ENCODE peak calls at places on chromosomes 16 and 17, in eight cellular contexts. One of them, this sample, is unnamed.

GRCh38 chr16:27642753-27643152 is 92.8 kb downstream of the KATNIP start:
- DNase-seq in posterior cingulate gyrus: no peak
- DNase-seq in endothelial cell: no peak
- DNase-seq in neural progenitor cell: peak
- DNase-seq in mucosa of gallbladder: no peak
- DNase-seq in breast epithelium: no peak
- DNase-seq in activated CD4-positive, CD25-positive, alpha-beta regulatory T cell: no peak
- DNase-seq in stimulated activated CD4-positive, alpha-beta T cell treated with anti-CD3 and anti-CD28 coated beads, Interleukin-2, amount 100 ng/mL, for 48 hours: peak
- DNase-seq in this sample: no peak

GRCh38 chr17:60630352-60630751 is 30.4 kb downstream of the PPM1D start:
- DNase-seq in posterior cingulate gyrus: peak
- DNase-seq in endothelial cell: no peak
- DNase-seq in neural progenitor cell: no peak
- DNase-seq in mucosa of gallbladder: no peak
- DNase-seq in breast epithelium: no peak
- DNase-seq in activated CD4-positive, CD25-positive, alpha-beta regulatory T cell: no peak
- DNase-seq in stimulated activated CD4-positive, alpha-beta T cell treated with anti-CD3 and anti-CD28 coated beads, Interleukin-2, amount 100 ng/mL, for 48 hours: no peak
- DNase-seq in this sample: no peak

GRCh38 chr16:83851473-83851872 is 43.7 kb downstream of the HSBP1 start:
- DNase-seq in posterior cingulate gyrus: no peak
- DNase-seq in endothelial cell: no peak
- DNase-seq in neural progenitor cell: no peak
- DNase-seq in mucosa of gallbladder: peak
- DNase-seq in breast epithelium: no peak
- DNase-seq in activated CD4-positive, CD25-positive, alpha-beta regulatory T cell: no peak
- DNase-seq in stimulated activated CD4-positive, alpha-beta T cell treated with anti-CD3 and anti-CD28 coated beads, Interleukin-2, amount 100 ng/mL, for 48 hours: no peak
- DNase-seq in this sample: no peak

GRCh38 chr17:28326114-28326513 is 7.1 kb downstream of the TMEM97 start:
- DNase-seq in posterior cingulate gyrus: no peak
- DNase-seq in endothelial cell: no peak
- DNase-seq in neural progenitor cell: no peak
- DNase-seq in mucosa of gallbladder: peak
- DNase-seq in breast epithelium: no peak
- DNase-seq in activated CD4-positive, CD25-positive, alpha-beta regulatory T cell: no peak
- DNase-seq in stimulated activated CD4-positive, alpha-beta T cell treated with anti-CD3 and anti-CD28 coated beads, Interleukin-2, amount 100 ng/mL, for 48 hours: no peak
- DNase-seq in this sample: no peak

GRCh38 chr17:78817123-78817522 is 23.5 kb downstream of the USP36 start:
- DNase-seq in posterior cingulate gyrus: no peak
- DNase-seq in endothelial cell: no peak
- DNase-seq in neural progenitor cell: no peak
- DNase-seq in mucosa of gallbladder: peak
- DNase-seq in breast epithelium: no peak
- DNase-seq in activated CD4-positive, CD25-positive, alpha-beta regulatory T cell: no peak
- DNase-seq in stimulated activated CD4-positive, alpha-beta T cell treated with anti-CD3 and anti-CD28 coated beads, Interleukin-2, amount 100 ng/mL, for 48 hours: peak
- DNase-seq in this sample: no peak

GRCh38 chr16:27826081-27826892 is 237.2 kb downstream of the GSG1L start:
- DNase-seq in posterior cingulate gyrus: no peak
- DNase-seq in endothelial cell: no peak
- DNase-seq in neural progenitor cell: no peak
- DNase-seq in mucosa of gallbladder: no peak
- DNase-seq in breast epithelium: peak
- DNase-seq in activated CD4-positive, CD25-positive, alpha-beta regulatory T cell: no peak
- DNase-seq in stimulated activated CD4-positive, alpha-beta T cell treated with anti-CD3 and anti-CD28 coated beads, Interleukin-2, amount 100 ng/mL, for 48 hours: no peak
- DNase-seq in this sample: no peak

GRCh38 chr17:49217651-49218413 is 7.3 kb downstream of the ABI3 start:
- DNase-seq in posterior cingulate gyrus: no peak
- DNase-seq in endothelial cell: no peak
- DNase-seq in neural progenitor cell: no peak
- DNase-seq in mucosa of gallbladder: peak
- DNase-seq in breast epithelium: no peak
- DNase-seq in activated CD4-positive, CD25-positive, alpha-beta regulatory T cell: no peak
- DNase-seq in stimulated activated CD4-positive, alpha-beta T cell treated with anti-CD3 and anti-CD28 coated beads, Interleukin-2, amount 100 ng/mL, for 48 hours: no peak
- DNase-seq in this sample: no peak

GRCh38 chr16:1470543-1471251 is 4.1 kb downstream of the CLCN7 start:
- DNase-seq in posterior cingulate gyrus: no peak
- DNase-seq in endothelial cell: no peak
- DNase-seq in neural progenitor cell: no peak
- DNase-seq in mucosa of gallbladder: no peak
- DNase-seq in breast epithelium: no peak
- DNase-seq in activated CD4-positive, CD25-positive, alpha-beta regulatory T cell: no peak
- DNase-seq in stimulated activated CD4-positive, alpha-beta T cell treated with anti-CD3 and anti-CD28 coated beads, Interleukin-2, amount 100 ng/mL, for 48 hours: no peak
- DNase-seq in this sample: no peak

GRCh38 chr17:67200727-67201301 is 44.2 kb downstream of the HELZ start:
- DNase-seq in posterior cingulate gyrus: no peak
- DNase-seq in endothelial cell: no peak
- DNase-seq in neural progenitor cell: peak
- DNase-seq in mucosa of gallbladder: no peak
- DNase-seq in breast epithelium: no peak
- DNase-seq in activated CD4-positive, CD25-positive, alpha-beta regulatory T cell: no peak
- DNase-seq in stimulated activated CD4-positive, alpha-beta T cell treated with anti-CD3 and anti-CD28 coated beads, Interleukin-2, amount 100 ng/mL, for 48 hours: no peak
- DNase-seq in this sample: no peak

GRCh38 chr17:33291248-33292183 is 1.6 kb downstream of the ASIC2 start:
- DNase-seq in posterior cingulate gyrus: peak
- DNase-seq in endothelial cell: peak
- DNase-seq in neural progenitor cell: peak
- DNase-seq in mucosa of gallbladder: peak
- DNase-seq in breast epithelium: no peak
- DNase-seq in activated CD4-positive, CD25-positive, alpha-beta regulatory T cell: no peak
- DNase-seq in stimulated activated CD4-positive, alpha-beta T cell treated with anti-CD3 and anti-CD28 coated beads, Interleukin-2, amount 100 ng/mL, for 48 hours: no peak
- DNase-seq in this sample: peak

GRCh38 chr16:28984091-28984490 is 761 bp upstream of the LAT start:
- DNase-seq in posterior cingulate gyrus: no peak
- DNase-seq in endothelial cell: no peak
- DNase-seq in neural progenitor cell: no peak
- DNase-seq in mucosa of gallbladder: no peak
- DNase-seq in breast epithelium: no peak
- DNase-seq in activated CD4-positive, CD25-positive, alpha-beta regulatory T cell: no peak
- DNase-seq in stimulated activated CD4-positive, alpha-beta T cell treated with anti-CD3 and anti-CD28 coated beads, Interleukin-2, amount 100 ng/mL, for 48 hours: no peak
- DNase-seq in this sample: no peak

GRCh38 chr17:61201211-61201610 is 198.4 kb upstream of the TBX2 start:
- DNase-seq in posterior cingulate gyrus: no peak
- DNase-seq in endothelial cell: no peak
- DNase-seq in neural progenitor cell: no peak
- DNase-seq in mucosa of gallbladder: no peak
- DNase-seq in breast epithelium: no peak
- DNase-seq in activated CD4-positive, CD25-positive, alpha-beta regulatory T cell: no peak
- DNase-seq in stimulated activated CD4-positive, alpha-beta T cell treated with anti-CD3 and anti-CD28 coated beads, Interleukin-2, amount 100 ng/mL, for 48 hours: no peak
- DNase-seq in this sample: no peak

GRCh38 chr17:72362466-72363335 is 241.9 kb downstream of the SOX9 start:
- DNase-seq in posterior cingulate gyrus: no peak
- DNase-seq in endothelial cell: no peak
- DNase-seq in neural progenitor cell: no peak
- DNase-seq in mucosa of gallbladder: no peak
- DNase-seq in breast epithelium: no peak
- DNase-seq in activated CD4-positive, CD25-positive, alpha-beta regulatory T cell: no peak
- DNase-seq in stimulated activated CD4-positive, alpha-beta T cell treated with anti-CD3 and anti-CD28 coated beads, Interleukin-2, amount 100 ng/mL, for 48 hours: no peak
- DNase-seq in this sample: no peak

GRCh38 chr17:1714488-1714979 is 4.4 kb upstream of the TLCD2 start:
- DNase-seq in posterior cingulate gyrus: peak
- DNase-seq in endothelial cell: peak
- DNase-seq in neural progenitor cell: peak
- DNase-seq in mucosa of gallbladder: peak
- DNase-seq in breast epithelium: peak
- DNase-seq in activated CD4-positive, CD25-positive, alpha-beta regulatory T cell: no peak
- DNase-seq in stimulated activated CD4-positive, alpha-beta T cell treated with anti-CD3 and anti-CD28 coated beads, Interleukin-2, amount 100 ng/mL, for 48 hours: no peak
- DNase-seq in this sample: peak

GRCh38 chr16:88459366-88460055 is 6.4 kb downstream of the ZFPM1 start:
- DNase-seq in posterior cingulate gyrus: no peak
- DNase-seq in endothelial cell: no peak
- DNase-seq in neural progenitor cell: no peak
- DNase-seq in mucosa of gallbladder: no peak
- DNase-seq in breast epithelium: no peak
- DNase-seq in activated CD4-positive, CD25-positive, alpha-beta regulatory T cell: no peak
- DNase-seq in stimulated activated CD4-positive, alpha-beta T cell treated with anti-CD3 and anti-CD28 coated beads, Interleukin-2, amount 100 ng/mL, for 48 hours: no peak
- DNase-seq in this sample: no peak

GRCh38 chr17:9436629-9437028 is 139.0 kb downstream of the STX8 start:
- DNase-seq in posterior cingulate gyrus: no peak
- DNase-seq in endothelial cell: no peak
- DNase-seq in neural progenitor cell: no peak
- DNase-seq in mucosa of gallbladder: no peak
- DNase-seq in breast epithelium: no peak
- DNase-seq in activated CD4-positive, CD25-positive, alpha-beta regulatory T cell: no peak
- DNase-seq in stimulated activated CD4-positive, alpha-beta T cell treated with anti-CD3 and anti-CD28 coated beads, Interleukin-2, amount 100 ng/mL, for 48 hours: no peak
- DNase-seq in this sample: no peak

GRCh38 chr16:85002099-85002541 is 9.2 kb downstream of the ZDHHC7 start:
- DNase-seq in posterior cingulate gyrus: peak
- DNase-seq in endothelial cell: no peak
- DNase-seq in neural progenitor cell: no peak
- DNase-seq in mucosa of gallbladder: no peak
- DNase-seq in breast epithelium: no peak
- DNase-seq in activated CD4-positive, CD25-positive, alpha-beta regulatory T cell: no peak
- DNase-seq in stimulated activated CD4-positive, alpha-beta T cell treated with anti-CD3 and anti-CD28 coated beads, Interleukin-2, amount 100 ng/mL, for 48 hours: no peak
- DNase-seq in this sample: no peak

GRCh38 chr17:77733576-77734296 is 224.8 kb upstream of the TNRC6C start:
- DNase-seq in posterior cingulate gyrus: no peak
- DNase-seq in endothelial cell: no peak
- DNase-seq in neural progenitor cell: no peak
- DNase-seq in mucosa of gallbladder: no peak
- DNase-seq in breast epithelium: no peak
- DNase-seq in activated CD4-positive, CD25-positive, alpha-beta regulatory T cell: no peak
- DNase-seq in stimulated activated CD4-positive, alpha-beta T cell treated with anti-CD3 and anti-CD28 coated beads, Interleukin-2, amount 100 ng/mL, for 48 hours: no peak
- DNase-seq in this sample: no peak

GRCh38 chr17:80513892-80514291 is 30.7 kb upstream of the RPTOR start:
- DNase-seq in posterior cingulate gyrus: peak
- DNase-seq in endothelial cell: no peak
- DNase-seq in neural progenitor cell: no peak
- DNase-seq in mucosa of gallbladder: no peak
- DNase-seq in breast epithelium: no peak
- DNase-seq in activated CD4-positive, CD25-positive, alpha-beta regulatory T cell: no peak
- DNase-seq in stimulated activated CD4-positive, alpha-beta T cell treated with anti-CD3 and anti-CD28 coated beads, Interleukin-2, amount 100 ng/mL, for 48 hours: no peak
- DNase-seq in this sample: no peak

This sample was measured in glutamatergic neuron.